ENCODE peak calls at places on chromosomes 12 and 14, in six cellular contexts. Y is CD4-positive, CD25-positive, alpha-beta regulatory T cell; F is GM23338; O is heart left ventricle; W is left ventricle myocardium inferior; V is bronchial epithelial cell. D is an unnamed sample.

GRCh38 chr14:64388533-64389243 is 535 bp downstream of the MTHFD1 start:
- DNase-seq in Y (no peak), F (peak; percentile 48), O (no peak), W (peak; percentile 19), V (peak; percentile 17), D (no peak)

GRCh38 chr14:64518229-64518628 is 13.7 kb downstream of the ZBTB1 start:
- DNase-seq in Y (no peak), F (no peak), O (no peak), W (no peak), V (no peak), D (no peak)

GRCh38 chr14:74843653-74844052 is 32.3 kb downstream of the PROX2 start:
- DNase-seq in Y (no peak), F (no peak), O (no peak), W (no peak), V (no peak), D (no peak)

GRCh38 chr12:56346663-56347062 is 8.0 kb downstream of the IL23A start:
- DNase-seq in Y (no peak), F (peak; percentile 64), O (no peak), W (no peak), V (no peak), D (peak; percentile 39)

GRCh38 chr12:3630621-3631271 is 122.2 kb downstream of the CRACR2A start:
- DNase-seq in Y (no peak), F (no peak), O (no peak), W (no peak), V (no peak), D (no peak)

GRCh38 chr12:71283883-71284282 is 126.1 kb upstream of the TSPAN8 start:
- DNase-seq in Y (no peak), F (no peak), O (no peak), W (no peak), V (no peak), D (no peak)

GRCh38 chr14:67228325-67228984 is 12.8 kb upstream of the PALS1 start:
- DNase-seq in Y (no peak), F (no peak), O (no peak), W (no peak), V (peak; percentile 31), D (no peak)

GRCh38 chr12:67803450-67804034 is 155.0 kb downstream of the DYRK2 start:
- DNase-seq in Y (no peak), F (peak; percentile 44), O (no peak), W (no peak), V (no peak), D (no peak)

GRCh38 chr12:91053951-91054715 is 3.7 kb downstream of the KERA start:
- DNase-seq in Y (no peak), F (no peak), O (peak; percentile 43), W (no peak), V (peak; percentile 53), D (no peak)

GRCh38 chr12:124625867-124626675 is 58.7 kb upstream of the NCOR2 start:
- DNase-seq in Y (no peak), F (no peak), O (peak; percentile 88), W (peak; percentile 89), V (peak; percentile 63), D (peak; percentile 66)

GRCh38 chr12:21992823-21993222 is 51.6 kb upstream of the ABCC9 start:
- DNase-seq in Y (peak; percentile 68), F (no peak), O (no peak), W (no peak), V (no peak), D (no peak)

GRCh38 chr12:109764123-109764522 is 50.5 kb downstream of the FAM222A start:
- DNase-seq in Y (no peak), F (peak; percentile 48), O (peak; percentile 1), W (no peak), V (no peak), D (peak; percentile 81)

GRCh38 chr12:109517619-109518018 is 40.2 kb downstream of the UBE3B start:
- DNase-seq in Y (no peak), F (no peak), O (no peak), W (no peak), V (no peak), D (no peak)

GRCh38 chr12:61860439-61860838 is 399.8 kb upstream of the USP15 start:
- DNase-seq in Y (no peak), F (no peak), O (no peak), W (no peak), V (no peak), D (no peak)

GRCh38 chr12:106018286-106018685 is 120.5 kb downstream of the NUAK1 start:
- DNase-seq in Y (no peak), F (peak; percentile 52), O (no peak), W (no peak), V (no peak), D (no peak)

GRCh38 chr12:90216815-90217214 is 508.2 kb upstream of the ATP2B1 start:
- DNase-seq in Y (no peak), F (no peak), O (no peak), W (no peak), V (peak; percentile 23), D (no peak)

GRCh38 chr12:107415834-107416233 is 269.8 kb upstream of the PWP1 start:
- DNase-seq in Y (no peak), F (no peak), O (no peak), W (no peak), V (no peak), D (no peak)

GRCh38 chr14:91245029-91245428 is 525 bp upstream of the GPR68 start:
- DNase-seq in Y (peak; percentile 97), F (no peak), O (no peak), W (no peak), V (no peak), D (no peak)

GRCh38 chr12:59472273-59472672 is 123.6 kb upstream of the SLC16A7 start:
- DNase-seq in Y (no peak), F (no peak), O (no peak), W (no peak), V (no peak), D (no peak)

GRCh38 chr12:89461649-89462612 is 62.7 kb downstream of the GALNT4 start:
- DNase-seq in Y (peak; percentile 81), F (peak; percentile 76), O (no peak), W (no peak), V (peak; percentile 75), D (peak; percentile 16)

GRCh38 chr12:87849074-87849473 is 180.1 kb downstream of the C12orf50 start:
- DNase-seq in Y (no peak), F (no peak), O (no peak), W (no peak), V (no peak), D (no peak)

GRCh38 chr12:113439606-113440030 is 17.4 kb downstream of the SDSL start:
- DNase-seq in Y (no peak), F (peak; percentile 95), O (no peak), W (no peak), V (peak; percentile 28), D (peak; percentile 90)

GRCh38 chr14:68807148-68807600 is 14.3 kb upstream of the ZFP36L1 start:
- DNase-seq in Y (no peak), F (no peak), O (peak; percentile 49), W (peak; percentile 45), V (peak; percentile 56), D (peak; percentile 24)

GRCh38 chr12:122459211-122459610 is 36.7 kb upstream of the CLIP1 start:
- DNase-seq in Y (no peak), F (no peak), O (no peak), W (no peak), V (no peak), D (no peak)

GRCh38 chr14:37903561-37904191 is 304.0 kb upstream of the SSTR1 start:
- DNase-seq in Y (peak; percentile 46), F (peak; percentile 85), O (no peak), W (no peak), V (peak; percentile 49), D (peak; percentile 13)

GRCh38 chr12:53532524-53533445 is 25.5 kb upstream of the NPFF start:
- DNase-seq in Y (no peak), F (no peak), O (no peak), W (no peak), V (no peak), D (no peak)

GRCh38 chr12:53533476-53533875 is 26.2 kb upstream of the NPFF start:
- DNase-seq in Y (no peak), F (no peak), O (no peak), W (no peak), V (no peak), D (no peak)

GRCh38 chr12:53532026-53532425 is 24.7 kb upstream of the NPFF start:
- DNase-seq in Y (no peak), F (no peak), O (no peak), W (no peak), V (no peak), D (no peak)

GRCh38 chr12:53530056-53530455 is 22.8 kb upstream of the NPFF start:
- DNase-seq in Y (no peak), F (no peak), O (no peak), W (no peak), V (no peak), D (no peak)

DNA sequence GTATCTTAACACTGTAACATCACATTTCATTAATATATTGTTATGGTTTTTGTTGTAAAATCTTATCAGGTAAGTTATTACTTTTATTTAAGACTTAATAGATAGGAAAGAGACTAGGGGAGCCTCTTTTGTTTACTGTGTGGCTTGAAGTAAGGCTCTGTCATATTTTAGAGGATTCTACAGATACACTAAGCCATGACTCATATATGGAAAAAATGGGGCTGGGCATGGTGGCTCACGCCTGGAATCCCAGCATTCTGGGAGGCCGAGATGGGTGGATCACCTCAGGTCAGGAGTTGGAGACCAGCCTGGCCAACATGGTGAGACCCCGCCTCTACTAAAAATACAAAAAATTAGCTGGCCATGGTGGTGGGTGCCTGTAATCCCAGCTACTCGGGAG is 23.6 kb upstream of the NPFF start:
- DNase-seq in Y (no peak), F (no peak), O (no peak), W (no peak), V (peak; percentile 76), D (no peak)
- H3K4me3 ChIP-seq in Y (no peak overlapping the region), F (no peak overlapping the region), O (no peak overlapping the region), W (no peak overlapping the region), V (no peak overlapping the region), D (no peak overlapping the region)

GRCh38 chr14:24440606-24441399 is 1.8 kb downstream of the SDR39U1 start:
- DNase-seq in Y (no peak), F (no peak), O (no peak), W (no peak), V (no peak), D (no peak)
- H3K36me3 ChIP-seq in Y (peaks cover 39% of the 10 kb centered on the region), F (peaks cover 7% of the 10 kb centered on the region), O (peaks cover 54% of the 10 kb centered on the region), W (peaks cover 52% of the 10 kb centered on the region), V (peaks cover 37% of the 10 kb centered on the region), D (peaks cover 19% of the 10 kb centered on the region)

GRCh38 chr14:94771906-94772468 is 2.1 kb upstream of the GSC start:
- DNase-seq in Y (no peak), F (peak; percentile 32), O (no peak), W (no peak), V (no peak), D (peak; percentile 47)
- H3K27me3 ChIP-seq in Y (peaks cover 38% of the 10 kb centered on the region), F (peaks cover 100% of the 10 kb centered on the region), O (peaks cover 92% of the 10 kb centered on the region), W (peaks cover 100% of the 10 kb centered on the region), V (peaks cover 61% of the 10 kb centered on the region), D (peaks cover 94% of the 10 kb centered on the region)

GRCh38 chr12:116384175-116384574 is 106.7 kb upstream of the MED13L start:
- DNase-seq in Y (no peak), F (no peak), O (no peak), W (no peak), V (no peak), D (no peak)

GRCh38 chr12:116381744-116382455 is 104.4 kb upstream of the MED13L start:
- DNase-seq in Y (no peak), F (peak; percentile 73), O (no peak), W (no peak), V (peak; percentile 56), D (peak; percentile 65)

GRCh38 chr12:116381240-116381743 is 103.8 kb upstream of the MED13L start:
- DNase-seq in Y (no peak), F (no peak), O (no peak), W (no peak), V (no peak), D (no peak)

GRCh38 chr12:116384629-116385485 is 107.4 kb upstream of the MED13L start:
- DNase-seq in Y (no peak), F (peak; percentile 77), O (no peak), W (no peak), V (peak; percentile 54), D (peak; percentile 44)

GRCh38 chr12:116382456-116382902 is 105.0 kb upstream of the MED13L start:
- DNase-seq in Y (no peak), F (no peak), O (no peak), W (no peak), V (no peak), D (peak; percentile 43)
- H3K4me3 ChIP-seq in Y (no peak overlapping the region), F (peak overlapping the region; percentile 10), O (no peak overlapping the region), W (no peak overlapping the region), V (no peak overlapping the region), D (no peak overlapping the region)

D was measured in H7.